ENCODE peak calls at places on chromosomes 4 and X, in four cellular contexts. B, S, T and W are unnamed samples.

GRCh38 chrX:115011428-115011827 is 6.0 kb downstream of the IL13RA2 start:
- DNase-seq in B (no peak), S (no peak), T (no peak), W (no peak)

GRCh38 chr4:2938906-2939305 is 24.3 kb downstream of the NOP14 start:
- DNase-seq in B (no peak), S (no peak), T (no peak), W (no peak)

GRCh38 chr4:53015681-53016080 is 153.6 kb downstream of the RASL11B start:
- DNase-seq in B (peak), S (peak), T (peak), W (peak)

GRCh38 chrX:115067812-115068211 is 50.4 kb upstream of the IL13RA2 start:
- DNase-seq in B (no peak), S (no peak), T (no peak), W (no peak)

GRCh38 chrX:150692296-150692695 is 900 bp upstream of the MTMR1 start:
- DNase-seq in B (no peak), S (no peak), T (no peak), W (no peak)

GRCh38 chrX:51459125-51459524 is 37.3 kb downstream of the NUDT11 start:
- DNase-seq in B (no peak), S (no peak), T (no peak), W (no peak)

GRCh38 chrX:9530848-9531274 is 66.0 kb downstream of the TBL1X start:
- DNase-seq in B (peak), S (peak), T (peak), W (peak)

GRCh38 chr4:65791807-65792308 is 121.6 kb upstream of the EPHA5 start:
- DNase-seq in B (no peak), S (no peak), T (peak), W (no peak)

GRCh38 chr4:164937576-164938270 is 39.7 kb downstream of the TRIM61 start:
- DNase-seq in B (no peak), S (no peak), T (no peak), W (peak)

GRCh38 chr4:93814141-93814540 is 14.4 kb upstream of the ATOH1 start:
- DNase-seq in B (no peak), S (no peak), T (peak), W (no peak)

GRCh38 chr4:39514888-39515401 is 12.3 kb downstream of the UGDH start:
- DNase-seq in B (no peak), S (no peak), T (no peak), W (no peak)

GRCh38 chr4:140140566-140140965 is 13.4 kb downstream of the MAML3 start:
- DNase-seq in B (no peak), S (no peak), T (no peak), W (no peak)

GRCh38 chr4:149980941-149981340 is 97.3 kb upstream of the DCLK2 start:
- DNase-seq in B (no peak), S (peak), T (peak), W (peak)

GRCh38 chr4:79163981-79164490 is 161.8 kb downstream of the NAA11 start:
- DNase-seq in B (peak), S (no peak), T (peak), W (no peak)

GRCh38 chr4:108370291-108370690 is 201.6 kb upstream of the LEF1 start:
- DNase-seq in B (peak), S (peak), T (no peak), W (no peak)

GRCh38 chr4:1508161-1509160 is 102.2 kb upstream of the NKX1-1 start:
- DNase-seq in B (no peak), S (no peak), T (no peak), W (no peak)

GRCh38 chr4:113222431-113222979 is 173.1 kb downstream of the ANK2 start:
- DNase-seq in B (no peak), S (no peak), T (peak), W (no peak)

GRCh38 chr4:26873391-26874026 is 12.9 kb downstream of the STIM2 start:
- DNase-seq in B (no peak), S (no peak), T (no peak), W (no peak)

GRCh38 chrX:30196322-30196721 is 19.0 kb upstream of the MAGEB2 start:
- DNase-seq in B (peak), S (no peak), T (peak), W (no peak)

GRCh38 chr4:27176400-27176799 is 315.8 kb downstream of the STIM2 start:
- DNase-seq in B (peak), S (peak), T (peak), W (no peak)

GRCh38 chr4:127997534-127998388 is 32.6 kb downstream of the ABHD18 start:
- DNase-seq in B (no peak), S (no peak), T (peak), W (no peak)

GRCh38 chr4:51862199-51862598 is 19.2 kb downstream of the DCUN1D4 start:
- DNase-seq in B (no peak), S (no peak), T (no peak), W (no peak)

GRCh38 chr4:1471443-1472147 is 65.4 kb upstream of the NKX1-1 start:
- DNase-seq in B (no peak), S (no peak), T (no peak), W (no peak)

GRCh38 chrX:34467437-34467836 is 189.6 kb downstream of the TMEM47 start:
- DNase-seq in B (no peak), S (no peak), T (peak), W (no peak)

GRCh38 chrX:97844161-97844560 is 960.5 kb downstream of the RPA4 start:
- DNase-seq in B (no peak), S (no peak), T (no peak), W (no peak)

GRCh38 chr4:48906283-48907173 is at the start of gene OCIAD2:
- DNase-seq in B (peak), S (peak), T (peak), W (peak)

GRCh38 chr4:73839715-73840114 is 3.2 kb downstream of the CXCL6 start:
- DNase-seq in B (no peak), S (no peak), T (no peak), W (no peak)

GRCh38 chr4:175440776-175441175 is 371.3 kb downstream of the GPM6A start:
- DNase-seq in B (no peak), S (no peak), T (no peak), W (no peak)

GRCh38 chr4:145132521-145133098 is 34.5 kb downstream of the ABCE1 start:
- DNase-seq in B (no peak), S (no peak), T (peak), W (no peak)